ENCODE peak calls at places on chromosome 9, in ten cellular contexts. T is GM13977, U is pancreas, R is ELR, W is cerebellum, P is GM23338, M is T-helper 2 cell, B is islet precursor cell, G is NCI-H345, H is B cell. N is an unnamed sample.

GRCh38 chr9:117278020-117278419 is 136.8 kb downstream of the ASTN2 start:
- DNase-seq in T (no peak), U (no peak), R (no peak), W (no peak), P (no peak), M (no peak), B (no peak), G (no peak), H (no peak), N (no peak)

GRCh38 chr9:33130961-33131360 is 36.2 kb downstream of the B4GALT1 start:
- DNase-seq in T (no peak), U (no peak), R (no peak), W (no peak), P (no peak), M (no peak), B (peak), G (no peak), H (peak), N (no peak)

GRCh38 chr9:102840356-102840755 is 154.8 kb upstream of the CYLC2 start:
- DNase-seq in T (no peak), U (no peak), R (peak), W (no peak), P (no peak), M (no peak), B (no peak), G (no peak), H (no peak), N (no peak)

GRCh38 chr9:107932601-107933000 is 443.0 kb upstream of the KLF4 start:
- DNase-seq in T (no peak), U (no peak), R (no peak), W (no peak), P (no peak), M (no peak), B (no peak), G (no peak), H (no peak), N (no peak)

GRCh38 chr9:89515416-89515815 is 17.5 kb upstream of the SEMA4D start:
- DNase-seq in T (no peak), U (no peak), R (no peak), W (peak), P (no peak), M (no peak), B (no peak), G (no peak), H (no peak), N (no peak)

GRCh38 chr9:79489241-79490000 is 82.3 kb upstream of the TLE4 start:
- DNase-seq in T (no peak), U (peak), R (peak), W (peak), P (peak), M (no peak), B (peak), G (peak), H (no peak), N (no peak)

GRCh38 chr9:116152941-116153764 is 438 bp upstream of the PAPPA start:
- DNase-seq in T (no peak), U (no peak), R (peak), W (no peak), P (peak), M (no peak), B (no peak), G (no peak), H (no peak), N (no peak)

GRCh38 chr9:109239240-109239639 is 72.2 kb upstream of the FRRS1L start:
- DNase-seq in T (no peak), U (no peak), R (no peak), W (no peak), P (no peak), M (no peak), B (no peak), G (no peak), H (no peak), N (no peak)

GRCh38 chr9:128098017-128098935 is 29.3 kb downstream of the PTGES2 start:
- DNase-seq in T (no peak), U (peak), R (peak), W (peak), P (peak), M (peak), B (peak), G (peak), H (no peak), N (no peak)

GRCh38 chr9:121683652-121684051 is 32.2 kb downstream of the DAB2IP start:
- DNase-seq in T (no peak), U (no peak), R (no peak), W (no peak), P (no peak), M (no peak), B (no peak), G (no peak), H (no peak), N (no peak)

GRCh38 chr9:120925535-120926396 is 830 bp downstream of the TRAF1 start:
- DNase-seq in T (peak), U (no peak), R (peak), W (no peak), P (no peak), M (peak), B (peak), G (no peak), H (peak), N (peak)

GRCh38 chr9:109771084-109771483 is 8.9 kb upstream of the PALM2AKAP2 start:
- DNase-seq in T (no peak), U (no peak), R (peak), W (no peak), P (peak), M (no peak), B (peak), G (no peak), H (no peak), N (no peak)